ENCODE peak calls at places on chromosomes 16 and 17, in eight cellular contexts. Z, L, C, F, O, Y, J and U are unnamed samples.
A peak's percentile ranks its signal among the peaks of the same experiment; 100 is the strongest.

GRCh38 chr16:57754354-57755060 is 18.9 kb downstream of the KATNB1 start:
- DNase-seq in Z (no peak), L (no peak), C (no peak), F (no peak), O (no peak), Y (no peak), J (peak; percentile 53), U (no peak)

GRCh38 chr17:72745241-72745640 is 347.2 kb downstream of the SLC39A11 start:
- DNase-seq in Z (no peak), L (no peak), C (no peak), F (no peak), O (no peak), Y (no peak), J (no peak), U (no peak)

GRCh38 chr17:57945999-57946797 is 9.0 kb downstream of the CUEDC1 start:
- DNase-seq in Z (peak; percentile 48), L (no peak), C (peak; percentile 8), F (no peak), O (peak; percentile 82), Y (no peak), J (no peak), U (no peak)

GRCh38 chr17:55264640-55265298 is at the start of gene HLF:
- DNase-seq in Z (peak; percentile 77), L (peak; percentile 66), C (peak; percentile 90), F (peak; percentile 93), O (peak; percentile 12), Y (peak; percentile 94), J (peak; percentile 91), U (peak; percentile 94)

GRCh38 chr16:24626251-24626650 is 86.9 kb downstream of the RBBP6 start:
- DNase-seq in Z (peak; percentile 86), L (no peak), C (no peak), F (no peak), O (no peak), Y (no peak), J (no peak), U (no peak)

GRCh38 chr17:72266099-72266852 is 145.5 kb downstream of the SOX9 start:
- DNase-seq in Z (no peak), L (no peak), C (no peak), F (no peak), O (peak; percentile 36), Y (no peak), J (no peak), U (no peak)

GRCh38 chr17:40561871-40562611 is 3.2 kb downstream of the CCR7 start:
- DNase-seq in Z (no peak), L (no peak), C (no peak), F (no peak), O (no peak), Y (no peak), J (peak; percentile 19), U (no peak)

GRCh38 chr17:74840500-74840899 is 19.2 kb downstream of the GRIN2C start:
- DNase-seq in Z (no peak), L (no peak), C (no peak), F (no peak), O (no peak), Y (no peak), J (peak; percentile 39), U (no peak)

GRCh38 chr16:67244387-67245188 is 2.7 kb downstream of the FHOD1 start:
- DNase-seq in Z (peak; percentile 85), L (no peak), C (peak; percentile 88), F (peak; percentile 83), O (peak; percentile 71), Y (no peak), J (peak; percentile 65), U (peak; percentile 83)

GRCh38 chr17:48472485-48473281 is 42.7 kb upstream of the SKAP1 start:
- DNase-seq in Z (no peak), L (no peak), C (no peak), F (no peak), O (peak; percentile 39), Y (peak; percentile 39), J (no peak), U (no peak)

GRCh38 chr17:13181683-13182082 is 163.9 kb upstream of the ELAC2 start:
- DNase-seq in Z (no peak), L (no peak), C (no peak), F (no peak), O (no peak), Y (no peak), J (no peak), U (no peak)

GRCh38 chr16:29714972-29715371 is 30.8 kb downstream of the C16orf54 start:
- DNase-seq in Z (no peak), L (no peak), C (no peak), F (no peak), O (no peak), Y (no peak), J (no peak), U (no peak)

GRCh38 chr17:69175812-69176517 is 34.3 kb upstream of the ABCA6 start:
- DNase-seq in Z (peak; percentile 82), L (no peak), C (no peak), F (no peak), O (peak; percentile 63), Y (no peak), J (no peak), U (no peak)

GRCh38 chr17:79986441-79987186 is 49.1 kb downstream of the TBC1D16 start:
- DNase-seq in Z (peak; percentile 29), L (no peak), C (no peak), F (peak; percentile 71), O (no peak), Y (no peak), J (peak; percentile 48), U (peak; percentile 77)

GRCh38 chr16:70433456-70434103 is 5.3 kb downstream of the ST3GAL2 start:
- DNase-seq in Z (peak; percentile 59), L (no peak), C (peak; percentile 81), F (peak; percentile 84), O (no peak), Y (no peak), J (no peak), U (peak; percentile 84)

GRCh38 chr16:26317885-26318284 is 626.1 kb downstream of the HS3ST4 start:
- DNase-seq in Z (no peak), L (no peak), C (no peak), F (no peak), O (no peak), Y (no peak), J (no peak), U (no peak)

GRCh38 chr17:44915727-44916058 is 393 bp upstream of the GFAP start:
- DNase-seq in Z (no peak), L (no peak), C (no peak), F (no peak), O (no peak), Y (no peak), J (no peak), U (no peak)

GRCh38 chr17:74542166-74542565 is 3.7 kb downstream of the CD300C start:
- DNase-seq in Z (no peak), L (no peak), C (no peak), F (peak; percentile 25), O (no peak), Y (no peak), J (no peak), U (no peak)

GRCh38 chr16:67842509-67843342 is 606 bp downstream of the THAP11 start:
- DNase-seq in Z (peak; percentile 67), L (peak; percentile 39), C (peak; percentile 69), F (peak; percentile 82), O (no peak), Y (peak; percentile 83), J (peak; percentile 83), U (peak; percentile 85)

GRCh38 chr17:917391-917811 is 62.2 kb downstream of the NXN start:
- DNase-seq in Z (no peak), L (no peak), C (peak; percentile 40), F (no peak), O (no peak), Y (no peak), J (peak; percentile 13), U (peak; percentile 51)

GRCh38 chr16:53465606-53466290 is 31.5 kb downstream of the RBL2 start:
- DNase-seq in Z (peak; percentile 63), L (no peak), C (no peak), F (no peak), O (peak; percentile 11), Y (no peak), J (no peak), U (no peak)

GRCh38 chr17:76544123-76544915 is 4.5 kb downstream of the PRCD start:
- DNase-seq in Z (no peak), L (no peak), C (peak; percentile 80), F (no peak), O (no peak), Y (no peak), J (peak; percentile 59), U (peak; percentile 88)

GRCh38 chr17:4902540-4902939 is 358 bp downstream of the CHRNE start:
- DNase-seq in Z (no peak), L (no peak), C (no peak), F (no peak), O (no peak), Y (no peak), J (no peak), U (peak; percentile 50)

GRCh38 chr16:69114346-69114975 is 9.0 kb downstream of the HAS3 start:
- DNase-seq in Z (no peak), L (no peak), C (no peak), F (peak; percentile 46), O (no peak), Y (no peak), J (no peak), U (no peak)

GRCh38 chr16:84368327-84368996 is at the start of gene ATP2C2:
- DNase-seq in Z (no peak), L (no peak), C (no peak), F (no peak), O (no peak), Y (peak; percentile 69), J (peak; percentile 74), U (no peak)
- H3K27me3 ChIP-seq in Z (peaks cover 76% of the 10 kb centered on the region), L (peaks cover 34% of the 10 kb centered on the region), C (peaks cover 68% of the 10 kb centered on the region), F (peaks cover 36% of the 10 kb centered on the region), O (peaks cover 53% of the 10 kb centered on the region), Y (peaks cover 61% of the 10 kb centered on the region), J (no peaks in the 10 kb centered on the region), U (no peaks in the 10 kb centered on the region)

DNA sequence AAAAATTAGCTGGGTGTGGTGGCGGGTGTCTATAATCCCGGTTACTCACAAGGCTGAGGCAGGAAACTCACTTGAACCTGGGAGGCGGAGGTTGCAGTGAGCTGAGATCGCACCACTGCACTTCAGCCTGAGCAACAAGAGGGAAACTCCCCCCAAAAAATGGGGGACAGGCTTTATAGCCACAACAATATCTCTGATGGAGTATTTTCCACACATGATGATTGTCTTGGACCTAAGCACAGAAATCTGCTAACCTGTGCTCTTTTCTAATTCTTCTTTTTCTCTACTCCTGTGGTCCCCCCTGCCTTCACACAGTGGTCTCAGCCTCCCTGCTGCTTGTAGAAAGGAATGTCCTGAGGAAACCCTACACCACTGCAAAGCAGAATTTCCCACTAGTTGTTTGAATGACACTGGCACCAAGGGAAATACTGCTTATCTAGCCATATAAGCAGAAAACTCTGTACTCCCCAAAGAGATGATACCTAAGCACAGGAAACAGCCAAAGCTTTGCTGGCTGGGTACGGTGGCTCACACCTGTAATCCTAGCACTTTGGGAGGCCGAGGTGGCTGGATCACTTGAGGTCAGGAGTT is 117.6 kb downstream of the USP31 start:
- DNase-seq in Z (no peak), L (no peak), C (no peak), F (no peak), O (no peak), Y (peak; percentile 28), J (no peak), U (no peak)
- H3K27me3 ChIP-seq in Z (peaks cover 4% of the 10 kb centered on the region), L (no peaks in the 10 kb centered on the region), C (no peaks in the 10 kb centered on the region), F (no peaks in the 10 kb centered on the region), O (peaks cover 11% of the 10 kb centered on the region), Y (no peaks in the 10 kb centered on the region), J (no peaks in the 10 kb centered on the region), U (no peaks in the 10 kb centered on the region)

GRCh38 chr17:62693616-62694415 is 66.3 kb downstream of the MRC2 start:
- DNase-seq in Z (no peak), L (no peak), C (no peak), F (no peak), O (no peak), Y (no peak), J (no peak), U (no peak)
- H3K27me3 ChIP-seq in Z (no peaks in the 10 kb centered on the region), L (no peaks in the 10 kb centered on the region), C (no peaks in the 10 kb centered on the region), F (no peaks in the 10 kb centered on the region), O (no peaks in the 10 kb centered on the region), Y (no peaks in the 10 kb centered on the region), J (no peaks in the 10 kb centered on the region), U (no peaks in the 10 kb centered on the region)

GRCh38 chr17:65473363-65473762 is 88.1 kb downstream of the AXIN2 start:
- DNase-seq in Z (no peak), L (no peak), C (no peak), F (no peak), O (no peak), Y (no peak), J (no peak), U (no peak)
- H3K27me3 ChIP-seq in Z (peaks cover 13% of the 10 kb centered on the region), L (peaks cover 2% of the 10 kb centered on the region), C (no peaks in the 10 kb centered on the region), F (no peaks in the 10 kb centered on the region), O (no peaks in the 10 kb centered on the region), Y (no peaks in the 10 kb centered on the region), J (no peaks in the 10 kb centered on the region), U (no peaks in the 10 kb centered on the region)